ENCODE peak calls at places on chromosomes 3 and 15, in five cellular contexts. One of them, this sample, is unnamed.

GRCh38 chr3:58217209-58217811 is 6.5 kb upstream of the DNASE1L3 start:
- DNase-seq in mammary epithelial cell: peak; percentile 95
- DNase-seq in WERI-Rb-1: peak; percentile 58
- DNase-seq in endothelial cell of umbilical vein: peak; percentile 77
- DNase-seq in fibroblast of lung: peak; percentile 62
- DNase-seq in this sample: no peak

GRCh38 chr3:174440741-174441587 is 418.2 kb upstream of the NAALADL2 start:
- DNase-seq in mammary epithelial cell: peak; percentile 87
- DNase-seq in WERI-Rb-1: peak; percentile 92
- DNase-seq in endothelial cell of umbilical vein: peak; percentile 90
- DNase-seq in fibroblast of lung: peak; percentile 89
- DNase-seq in this sample: peak; percentile 79

GRCh38 chr3:39261726-39262125 is 18.1 kb downstream of the CX3CR1 start:
- DNase-seq in mammary epithelial cell: no peak
- DNase-seq in WERI-Rb-1: no peak
- DNase-seq in endothelial cell of umbilical vein: no peak
- DNase-seq in fibroblast of lung: no peak
- DNase-seq in this sample: no peak

GRCh38 chr3:50204052-50204803 is 843 bp upstream of the SLC38A3 start:
- DNase-seq in mammary epithelial cell: no peak
- DNase-seq in WERI-Rb-1: peak; percentile 88
- DNase-seq in endothelial cell of umbilical vein: no peak
- DNase-seq in fibroblast of lung: no peak
- DNase-seq in this sample: no peak

GRCh38 chr3:193301441-193301840 is 60.4 kb downstream of the PLAAT1 start:
- DNase-seq in mammary epithelial cell: peak; percentile 60
- DNase-seq in WERI-Rb-1: no peak
- DNase-seq in endothelial cell of umbilical vein: peak; percentile 85
- DNase-seq in fibroblast of lung: peak; percentile 90
- DNase-seq in this sample: no peak

GRCh38 chr3:124934577-124934976 is at the start of gene MUC13:
- DNase-seq in mammary epithelial cell: no peak
- DNase-seq in WERI-Rb-1: no peak
- DNase-seq in endothelial cell of umbilical vein: no peak
- DNase-seq in fibroblast of lung: no peak
- DNase-seq in this sample: no peak

GRCh38 chr3:157130138-157130880 is 29.6 kb downstream of the CCNL1 start:
- DNase-seq in mammary epithelial cell: peak; percentile 91
- DNase-seq in WERI-Rb-1: peak; percentile 52
- DNase-seq in endothelial cell of umbilical vein: peak; percentile 61
- DNase-seq in fibroblast of lung: peak; percentile 74
- DNase-seq in this sample: no peak

GRCh38 chr3:169348981-169349942 is 314.2 kb downstream of the MECOM start:
- DNase-seq in mammary epithelial cell: peak; percentile 92
- DNase-seq in WERI-Rb-1: no peak
- DNase-seq in endothelial cell of umbilical vein: peak; percentile 69
- DNase-seq in fibroblast of lung: peak; percentile 69
- DNase-seq in this sample: no peak

GRCh38 chr15:74295800-74296199 is 59.7 kb downstream of the CCDC33 start:
- DNase-seq in mammary epithelial cell: no peak
- DNase-seq in WERI-Rb-1: peak; percentile 61
- DNase-seq in endothelial cell of umbilical vein: no peak
- DNase-seq in fibroblast of lung: no peak
- DNase-seq in this sample: no peak

GRCh38 chr3:179196098-179196497 is 47.9 kb downstream of the PIK3CA start:
- DNase-seq in mammary epithelial cell: peak; percentile 39
- DNase-seq in WERI-Rb-1: no peak
- DNase-seq in endothelial cell of umbilical vein: peak; percentile 78
- DNase-seq in fibroblast of lung: peak; percentile 86
- DNase-seq in this sample: peak; percentile 71

GRCh38 chr15:91864669-91865068 is 11.2 kb downstream of the SLCO3A1 start:
- DNase-seq in mammary epithelial cell: no peak
- DNase-seq in WERI-Rb-1: no peak
- DNase-seq in endothelial cell of umbilical vein: no peak
- DNase-seq in fibroblast of lung: no peak
- DNase-seq in this sample: no peak

GRCh38 chr3:138867996-138868395 is 33.3 kb upstream of the PIK3CB start:
- DNase-seq in mammary epithelial cell: peak; percentile 39
- DNase-seq in WERI-Rb-1: no peak
- DNase-seq in endothelial cell of umbilical vein: peak; percentile 59
- DNase-seq in fibroblast of lung: peak; percentile 21
- DNase-seq in this sample: no peak

DNA sequence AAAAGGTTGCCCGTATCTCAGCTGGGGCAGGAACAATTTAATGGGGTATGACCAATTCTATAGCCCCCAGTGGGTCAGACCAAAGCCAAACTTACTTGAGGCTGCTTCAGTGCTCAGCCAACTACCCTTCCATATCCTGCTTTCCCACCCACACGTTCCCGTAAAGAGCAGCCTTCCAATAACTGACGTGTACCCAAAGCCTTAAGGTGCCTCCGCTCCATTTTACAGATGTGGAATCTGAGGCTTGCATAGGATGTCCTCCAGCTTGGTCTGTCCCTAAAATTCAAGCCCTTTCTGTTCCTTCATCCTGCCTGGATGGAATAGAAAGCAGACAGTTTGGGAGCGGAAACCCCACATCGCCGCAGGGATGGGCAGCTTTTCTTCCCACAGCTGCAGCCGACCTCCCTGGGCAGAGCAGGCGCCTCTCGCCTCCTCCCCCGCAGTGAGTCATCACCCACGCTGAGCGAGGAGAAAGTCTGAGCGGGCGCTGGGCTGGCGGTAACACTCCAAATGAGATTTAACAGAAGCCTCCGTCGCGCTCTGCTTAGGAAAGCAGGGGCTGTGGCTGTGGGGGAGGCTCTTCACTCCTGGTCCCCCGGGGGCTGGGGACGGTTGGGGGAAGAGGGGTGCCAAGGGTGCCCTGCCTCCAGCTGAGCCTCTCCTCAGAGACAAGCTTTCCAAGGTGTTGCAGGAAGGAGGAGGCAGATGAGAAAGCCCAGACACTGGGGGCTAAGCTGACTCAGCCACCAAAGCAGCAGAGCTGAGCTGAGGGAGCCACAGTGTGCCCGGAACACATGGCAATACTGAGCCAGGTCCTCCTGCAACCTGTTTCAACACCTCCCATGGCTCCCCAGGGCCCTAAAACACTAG is 57.8 kb upstream of the HRH1 start:
- DNase-seq in mammary epithelial cell: peak; percentile 93
- DNase-seq in WERI-Rb-1: peak; percentile 62
- DNase-seq in endothelial cell of umbilical vein: peak; percentile 77
- DNase-seq in fibroblast of lung: peak; percentile 92
- DNase-seq in this sample: peak; percentile 69
- H3K27ac ChIP-seq in mammary epithelial cell: peak overlapping the region; percentile 50
- H3K27ac ChIP-seq in WERI-Rb-1: no peak overlapping the region
- H3K27ac ChIP-seq in endothelial cell of umbilical vein: no peak overlapping the region
- H3K27ac ChIP-seq in fibroblast of lung: peak overlapping the region; percentile 86
- H3K27ac ChIP-seq in this sample: peak overlapping the region; percentile 96

GRCh38 chr3:172296975-172297332 is 151.3 kb downstream of the GHSR start:
- DNase-seq in mammary epithelial cell: no peak
- DNase-seq in WERI-Rb-1: no peak
- DNase-seq in endothelial cell of umbilical vein: no peak
- DNase-seq in fibroblast of lung: no peak
- DNase-seq in this sample: no peak
- H3K27ac ChIP-seq in mammary epithelial cell: no peak overlapping the region
- H3K27ac ChIP-seq in WERI-Rb-1: no peak overlapping the region
- H3K27ac ChIP-seq in endothelial cell of umbilical vein: no peak overlapping the region
- H3K27ac ChIP-seq in fibroblast of lung: no peak overlapping the region
- H3K27ac ChIP-seq in this sample: no peak overlapping the region

GRCh38 chr3:44061961-44062360 is 179.7 kb upstream of the TOPAZ1 start:
- DNase-seq in mammary epithelial cell: no peak
- DNase-seq in WERI-Rb-1: no peak
- DNase-seq in endothelial cell of umbilical vein: no peak
- DNase-seq in fibroblast of lung: no peak
- DNase-seq in this sample: no peak
- H3K27ac ChIP-seq in mammary epithelial cell: no peak overlapping the region
- H3K27ac ChIP-seq in WERI-Rb-1: no peak overlapping the region
- H3K27ac ChIP-seq in endothelial cell of umbilical vein: no peak overlapping the region
- H3K27ac ChIP-seq in fibroblast of lung: no peak overlapping the region
- H3K27ac ChIP-seq in this sample: no peak overlapping the region

DNA sequence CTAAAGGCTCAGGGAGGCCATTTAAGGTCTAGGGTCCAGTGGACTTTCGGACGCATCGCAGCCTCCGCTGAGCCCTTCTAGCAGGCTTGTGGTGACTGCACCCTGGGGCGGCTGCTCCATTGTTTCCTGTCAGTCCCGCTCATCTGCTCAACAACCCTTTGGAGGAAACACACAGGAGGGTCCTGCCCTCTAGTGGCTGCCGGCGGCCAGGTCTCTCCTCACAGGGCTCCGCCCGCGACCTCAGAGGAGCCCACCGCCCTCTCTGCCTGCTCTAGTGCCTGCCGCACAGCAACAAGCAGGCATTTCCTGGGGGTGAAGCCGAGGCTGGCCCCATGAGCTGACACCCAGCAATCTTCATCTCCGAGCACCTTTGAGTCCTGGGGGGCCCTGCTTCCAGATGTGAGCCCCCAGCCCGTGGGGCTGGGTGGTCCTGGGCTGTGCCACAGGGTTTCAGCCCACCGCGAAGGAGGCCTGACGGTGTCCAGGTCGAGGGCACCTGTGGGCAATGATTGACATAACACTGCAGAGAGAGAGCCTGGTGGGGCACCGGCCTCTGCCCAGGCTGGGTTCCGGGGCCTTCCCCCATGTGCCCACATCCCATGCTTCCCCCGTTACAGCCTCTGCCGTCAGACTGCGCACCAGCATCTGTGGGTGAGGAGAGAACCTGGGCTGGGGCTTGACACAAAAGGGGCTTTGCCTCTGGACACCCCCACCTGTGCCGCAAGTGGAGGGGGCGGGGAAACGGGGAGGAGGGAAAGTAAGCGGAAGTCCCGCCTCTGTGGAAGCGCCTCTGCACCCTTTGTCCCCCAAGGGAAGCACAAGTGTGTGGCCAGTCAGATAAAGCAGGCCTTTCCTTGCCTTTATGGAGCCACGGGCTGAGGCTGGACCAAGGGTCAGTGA is 27.0 kb upstream of the SFMBT1 start:
- DNase-seq in mammary epithelial cell: peak; percentile 59
- DNase-seq in WERI-Rb-1: peak; percentile 89
- DNase-seq in endothelial cell of umbilical vein: peak; percentile 73
- DNase-seq in fibroblast of lung: peak; percentile 59
- DNase-seq in this sample: peak; percentile 24
- H3K27ac ChIP-seq in mammary epithelial cell: no peak overlapping the region
- H3K27ac ChIP-seq in WERI-Rb-1: no peak overlapping the region
- H3K27ac ChIP-seq in endothelial cell of umbilical vein: peak overlapping the region; percentile 10
- H3K27ac ChIP-seq in fibroblast of lung: no peak overlapping the region
- H3K27ac ChIP-seq in this sample: no peak overlapping the region

GRCh38 chr3:15805756-15806266 is 8.0 kb upstream of the ANKRD28 start:
- DNase-seq in mammary epithelial cell: no peak
- DNase-seq in WERI-Rb-1: no peak
- DNase-seq in endothelial cell of umbilical vein: peak; percentile 90
- DNase-seq in fibroblast of lung: peak; percentile 80
- DNase-seq in this sample: no peak
- H3K27ac ChIP-seq in mammary epithelial cell: peak overlapping the region; percentile 12
- H3K27ac ChIP-seq in WERI-Rb-1: no peak overlapping the region
- H3K27ac ChIP-seq in endothelial cell of umbilical vein: peak overlapping the region; percentile 37
- H3K27ac ChIP-seq in fibroblast of lung: peak overlapping the region; percentile 75
- H3K27ac ChIP-seq in this sample: no peak overlapping the region

GRCh38 chr3:123291404-123291803 is 89.7 kb downstream of the SEC22A start:
- DNase-seq in mammary epithelial cell: no peak
- DNase-seq in WERI-Rb-1: no peak
- DNase-seq in endothelial cell of umbilical vein: no peak
- DNase-seq in fibroblast of lung: no peak
- DNase-seq in this sample: no peak
- H3K27ac ChIP-seq in mammary epithelial cell: no peak overlapping the region
- H3K27ac ChIP-seq in WERI-Rb-1: no peak overlapping the region
- H3K27ac ChIP-seq in endothelial cell of umbilical vein: no peak overlapping the region
- H3K27ac ChIP-seq in fibroblast of lung: no peak overlapping the region
- H3K27ac ChIP-seq in this sample: no peak overlapping the region

DNA sequence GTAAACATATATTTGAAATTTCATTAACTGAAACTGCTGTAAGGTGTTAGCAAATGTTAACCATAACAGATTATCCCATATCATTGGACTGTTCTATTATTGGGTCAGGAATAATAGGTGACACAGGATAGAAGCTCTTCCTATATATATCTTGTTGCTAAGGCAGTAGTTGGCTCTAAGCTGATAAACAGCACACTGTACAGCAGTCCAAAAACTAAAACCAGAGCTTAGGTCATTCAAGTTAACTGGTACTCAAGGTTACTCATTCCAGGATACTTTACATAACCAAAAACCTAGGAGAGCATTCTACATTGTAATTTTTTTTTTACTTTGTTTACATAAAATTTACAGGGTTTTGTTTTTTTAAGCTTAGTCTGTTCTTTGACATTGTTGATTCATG is 8.9 kb downstream of the DNAJC19 start:
- DNase-seq in mammary epithelial cell: no peak
- DNase-seq in WERI-Rb-1: no peak
- DNase-seq in endothelial cell of umbilical vein: no peak
- DNase-seq in fibroblast of lung: peak; percentile 35
- DNase-seq in this sample: peak; percentile 8
- H3K27ac ChIP-seq in mammary epithelial cell: no peak overlapping the region
- H3K27ac ChIP-seq in WERI-Rb-1: no peak overlapping the region
- H3K27ac ChIP-seq in endothelial cell of umbilical vein: no peak overlapping the region
- H3K27ac ChIP-seq in fibroblast of lung: no peak overlapping the region
- H3K27ac ChIP-seq in this sample: no peak overlapping the region

This sample was measured in AG04450.